ENCODE peak calls at places on chromosomes 16 and 17, in ten cellular contexts. K is heart left ventricle, P is GM23248, D is heart right ventricle, X is left ventricle myocardium inferior, G is cardiac muscle cell, R is suprapubic skin, O is psoas muscle, M is upper lobe of right lung, A is H1. N is an unnamed sample.

GRCh38 chr17:79728169-79728907 is 2.4 kb upstream of the ENPP7 start:
- DNase-seq in M (peak; percentile 77), A (peak; percentile 49), D (peak; percentile 90), P (peak; percentile 91), O (peak; percentile 83), X (peak; percentile 70), K (peak; percentile 78), G (peak; percentile 94), R (peak; percentile 91), N (peak; percentile 93)

GRCh38 chr16:60438894-60439293 is 1597.3 kb downstream of the CDH8 start:
- DNase-seq in K (no peak), R (no peak), A (no peak), P (no peak), D (no peak), M (no peak), O (no peak), G (no peak), X (no peak), N (no peak)

GRCh38 chr16:361341-361871 is 8.9 kb upstream of the AXIN1 start:
- DNase-seq in X (no peak), G (no peak), D (no peak), O (no peak), A (no peak), K (no peak), P (no peak), R (no peak), M (no peak), N (no peak)

GRCh38 chr16:1918312-1918889 is at the start of gene HS3ST6:
- DNase-seq in O (no peak), R (no peak), A (no peak), G (no peak), M (no peak), D (no peak), X (no peak), K (no peak), P (no peak), N (no peak)

GRCh38 chr17:41530062-41531048 is 2.2 kb upstream of the KRT19 start:
- DNase-seq in X (no peak), O (no peak), K (peak; percentile 16), G (peak; percentile 91), P (peak; percentile 90), M (no peak), R (no peak), D (no peak), A (no peak), N (no peak)

GRCh38 chr17:45230787-45231480 is 9.2 kb downstream of the FMNL1 start:
- DNase-seq in O (peak; percentile 83), X (peak; percentile 77), P (peak; percentile 85), K (peak; percentile 87), R (no peak), D (peak; percentile 57), M (no peak), A (no peak), G (peak; percentile 81), N (no peak)

GRCh38 chr16:14061732-14062259 is 9.3 kb upstream of the MRTFB start:
- DNase-seq in D (no peak), R (no peak), O (no peak), M (no peak), X (no peak), K (no peak), G (no peak), P (no peak), A (no peak), N (peak; percentile 16)

GRCh38 chr17:28750178-28751047 is 6.6 kb downstream of the TRAF4 start:
- DNase-seq in A (no peak), G (peak; percentile 96), X (peak; percentile 92), R (peak; percentile 97), D (peak; percentile 93), K (peak; percentile 94), M (peak; percentile 95), O (peak; percentile 95), P (peak; percentile 95), N (peak; percentile 97)

GRCh38 chr17:17833664-17834357 is 3.0 kb downstream of the SREBF1 start:
- DNase-seq in G (no peak), P (no peak), A (no peak), M (no peak), D (no peak), K (no peak), R (no peak), O (no peak), X (no peak), N (no peak)

GRCh38 chr16:67137605-67138004 is 13.2 kb downstream of the B3GNT9 start:
- DNase-seq in D (no peak), A (no peak), M (no peak), G (peak; percentile 56), R (no peak), P (no peak), O (no peak), K (no peak), X (no peak), N (no peak)

GRCh38 chr16:66919569-66920472 is 1.1 kb upstream of the CDH16 start:
- DNase-seq in O (no peak), D (no peak), K (no peak), P (no peak), X (no peak), R (no peak), G (no peak), A (no peak), M (no peak), N (no peak)

GRCh38 chr17:77365584-77366186 is 224.9 kb downstream of the SEC14L1 start:
- DNase-seq in D (peak; percentile 59), P (peak; percentile 93), O (peak; percentile 94), G (peak; percentile 84), M (peak; percentile 66), A (no peak), R (no peak), K (peak; percentile 75), X (peak; percentile 64), N (peak; percentile 84)

DNA sequence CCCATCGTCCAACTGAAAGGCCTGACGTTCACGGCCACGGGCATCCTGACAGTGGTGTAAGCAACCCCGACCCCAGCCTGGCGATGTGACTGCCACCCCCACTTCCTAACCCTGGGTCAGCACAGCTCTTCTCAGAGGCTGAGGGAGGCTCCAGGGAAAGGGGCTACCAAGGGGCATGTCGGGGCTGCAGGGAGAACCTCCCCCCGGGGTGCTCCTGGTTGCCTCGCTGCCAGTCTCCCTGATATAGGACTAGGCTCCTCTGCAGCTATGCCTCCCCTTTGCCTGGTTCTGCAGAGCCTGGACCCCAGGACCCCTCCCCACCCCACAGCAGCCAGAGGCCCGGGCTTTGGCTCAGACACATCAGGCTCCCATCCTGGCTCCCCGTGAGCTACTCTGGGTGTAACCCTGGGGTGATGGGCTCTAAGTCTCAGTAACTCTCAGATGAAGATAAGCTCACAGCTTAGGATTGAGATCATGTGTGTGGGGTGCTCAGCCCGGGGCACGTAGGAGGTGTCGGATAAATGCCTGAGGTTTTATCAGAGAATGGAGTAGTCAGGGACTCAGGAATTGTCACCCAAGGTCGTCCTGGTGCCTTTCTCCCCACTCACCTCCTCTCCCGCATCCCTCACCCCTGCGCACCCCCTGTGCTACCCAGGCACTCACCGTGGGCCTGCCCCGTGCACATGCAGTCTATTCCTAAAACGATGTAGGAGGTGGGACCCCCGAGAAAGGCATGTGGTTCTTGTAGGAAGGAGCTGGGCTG is 10.6 kb downstream of the ITGAD start:
- DNase-seq in G (no peak), A (no peak), O (no peak), X (no peak), M (no peak), P (no peak), K (no peak), R (no peak), D (no peak), N (no peak)
- H3K4me3 ChIP-seq in G (no peak overlapping the region), A (no peak overlapping the region), O (peak overlapping the region; percentile 46), X (peak overlapping the region; percentile 45), M (no peak overlapping the region), P (peak overlapping the region; percentile 50), K (peak overlapping the region; percentile 14), R (no peak overlapping the region), D (peak overlapping the region; percentile 25), N (peak overlapping the region; percentile 17)

DNA sequence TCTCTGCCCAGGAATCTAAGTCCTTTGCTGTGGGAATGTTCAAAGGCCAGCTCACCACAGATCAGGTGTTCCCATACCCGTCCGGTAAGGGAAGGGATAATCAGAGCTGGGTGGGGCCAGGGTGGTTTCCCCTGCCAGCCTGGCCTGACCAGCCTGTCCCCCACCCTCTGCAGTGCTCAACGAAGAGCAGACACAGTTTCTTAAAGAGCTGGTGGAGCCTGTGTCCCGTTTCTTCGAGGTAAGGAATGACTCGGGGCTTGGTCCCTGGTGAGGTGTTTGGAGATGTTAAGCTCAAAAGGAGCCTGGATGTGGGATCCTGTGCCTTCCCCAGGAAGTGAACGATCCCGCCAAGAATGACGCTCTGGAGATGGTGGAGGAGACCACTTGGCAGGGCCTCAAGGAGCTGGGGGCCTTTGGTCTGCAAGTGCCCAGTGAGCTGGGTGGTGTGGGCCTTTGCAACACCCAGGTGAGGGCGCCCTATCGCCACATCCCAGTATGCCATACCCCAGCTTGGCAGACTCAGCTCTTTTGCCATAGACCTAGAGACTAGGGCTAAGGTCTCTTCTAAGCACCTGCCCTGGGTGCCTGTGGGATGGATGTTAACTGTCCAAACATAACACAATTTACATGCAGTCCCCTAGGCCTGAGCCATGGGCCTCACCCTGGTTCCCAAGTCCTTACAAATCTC is 999 bp downstream of the ACADVL start:
- DNase-seq in A (no peak), X (no peak), K (peak; percentile 66), G (peak; percentile 71), P (peak; percentile 80), R (no peak), D (no peak), O (peak; percentile 78), M (peak; percentile 84), N (no peak)
- H3K4me1 ChIP-seq in A (peaks cover 6% of the 10 kb centered on the region), X (peaks cover 97% of the 10 kb centered on the region), K (peaks cover 46% of the 10 kb centered on the region), G (peaks cover 26% of the 10 kb centered on the region), P (peaks cover 24% of the 10 kb centered on the region), R (peaks cover 67% of the 10 kb centered on the region), D (peaks cover 81% of the 10 kb centered on the region), O (peaks cover 34% of the 10 kb centered on the region), M (peaks cover 46% of the 10 kb centered on the region), N (no peaks in the 10 kb centered on the region)

DNA sequence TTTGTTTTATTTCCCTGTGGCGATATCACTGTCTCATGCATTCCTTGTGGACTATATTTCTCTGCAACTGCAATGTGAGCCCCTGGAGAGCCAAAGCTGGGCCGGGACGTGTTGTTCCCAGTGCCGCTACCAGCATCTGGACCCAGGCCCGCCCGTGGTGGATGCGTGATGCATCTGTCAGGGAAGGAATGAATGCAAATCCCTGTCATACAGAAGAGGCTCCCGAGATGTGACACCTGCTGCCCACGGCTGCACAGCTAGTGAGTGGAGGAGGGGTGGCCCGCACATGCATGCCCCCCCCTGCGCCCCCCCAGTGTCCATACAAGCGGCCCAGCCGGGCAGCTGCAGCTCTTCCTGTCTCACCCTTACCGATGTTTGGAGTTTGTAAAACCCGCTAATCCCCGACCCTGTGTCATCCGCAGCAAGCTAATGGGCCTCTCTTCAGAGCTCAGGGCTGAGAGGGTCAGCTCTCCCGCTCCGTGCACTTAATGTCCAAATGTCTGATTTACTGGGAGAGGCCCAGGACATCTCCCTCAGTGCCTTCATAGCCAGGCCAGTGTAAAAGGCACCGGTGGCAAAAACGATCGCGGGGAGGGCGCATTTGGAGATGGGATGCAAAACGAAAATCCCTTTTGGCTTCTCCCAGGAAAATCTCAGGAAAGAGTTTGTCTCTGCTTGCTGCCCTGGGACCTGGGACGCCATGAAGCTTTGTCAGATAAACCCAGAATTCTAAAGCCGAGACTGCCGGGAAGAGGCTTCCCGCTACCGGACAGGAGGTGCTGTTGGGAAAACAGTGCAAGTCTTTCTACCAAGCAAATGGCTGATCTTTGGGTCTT is 91.8 kb downstream of the FOXL1 start:
- DNase-seq in X (peak; percentile 66), O (peak; percentile 92), D (no peak), M (peak; percentile 69), K (peak; percentile 71), A (no peak), R (no peak), G (no peak), P (no peak), N (peak; percentile 75)
- H3K27ac ChIP-seq in X (peak overlapping the region; percentile 81), O (no peak overlapping the region), D (peak overlapping the region; percentile 29), M (peak overlapping the region; percentile 8), K (peak overlapping the region; percentile 57), A (no peak overlapping the region), R (no peak overlapping the region), G (no peak overlapping the region), P (no peak overlapping the region), N (peak overlapping the region; percentile 74)

GRCh38 chr17:49795372-49795771 is 6.9 kb downstream of the KAT7 start:
- DNase-seq in P (no peak), R (no peak), M (no peak), G (no peak), D (no peak), O (no peak), X (no peak), K (no peak), A (no peak), N (no peak)
- H3K4me3 ChIP-seq in P (no peak overlapping the region), R (no peak overlapping the region), M (no peak overlapping the region), G (no peak overlapping the region), D (no peak overlapping the region), O (no peak overlapping the region), X (no peak overlapping the region), K (no peak overlapping the region), A (no peak overlapping the region), N (no peak overlapping the region)

N was measured in right atrium auricular region.